ENCODE peak calls at places on chromosomes 11 and 22, in six cellular contexts. B, V, I, G, X and C are unnamed samples.

GRCh38 chr22:49201046-49201970 is 626.4 kb downstream of the BRD1 start:
- DNase-seq in B (peak; percentile 45), X (no peak), V (peak; percentile 3), I (no peak), G (no peak), C (no peak)

GRCh38 chr11:112255075-112255739 is 5.5 kb downstream of the PLET1 start:
- DNase-seq in B (no peak), G (peak; percentile 41), I (no peak), V (no peak), X (no peak), C (peak; percentile 84)

GRCh38 chr11:16028406-16028805 is 327.9 kb downstream of the SOX6 start:
- DNase-seq in V (no peak), I (no peak), X (no peak), G (peak; percentile 29), B (no peak), C (no peak)

GRCh38 chr11:118415739-118416068 is 14.3 kb downstream of the ATP5MG start:
- DNase-seq in G (peak; percentile 89), V (no peak), I (no peak), B (no peak), X (peak; percentile 76), C (peak; percentile 94)

GRCh38 chr11:95736268-95737208 is 53.0 kb downstream of the FAM76B start:
- DNase-seq in V (no peak), X (no peak), G (no peak), I (no peak), B (no peak), C (peak; percentile 47)

GRCh38 chr11:69649576-69649900 is 8.6 kb downstream of the CCND1 start:
- DNase-seq in B (peak; percentile 54), X (no peak), V (no peak), I (no peak), G (peak; percentile 63), C (no peak)

GRCh38 chr11:76627541-76628082 is 42.9 kb downstream of the LRRC32 start:
- DNase-seq in B (no peak), I (no peak), V (no peak), G (no peak), X (no peak), C (no peak)

GRCh38 chr22:44423556-44423955 is 74.5 kb downstream of the RTL6 start:
- DNase-seq in B (no peak), X (no peak), G (no peak), I (no peak), V (no peak), C (no peak)

GRCh38 chr22:33923660-33924246 is 3.5 kb upstream of the LARGE1 start:
- DNase-seq in X (peak; percentile 91), G (peak; percentile 40), B (no peak), I (peak; percentile 69), V (peak; percentile 42), C (peak; percentile 75)

GRCh38 chr22:43740587-43741270 is 71.4 kb downstream of the EFCAB6 start:
- DNase-seq in I (no peak), G (no peak), X (no peak), V (no peak), B (no peak), C (no peak)

GRCh38 chr11:119709171-119709570 is 19.8 kb downstream of the NECTIN1 start:
- DNase-seq in G (no peak), B (peak; percentile 20), I (no peak), V (no peak), X (no peak), C (no peak)
- TF ChIP-seq CTCF in G (no peak), B (no peak), I (no peak), V (no peak), X (no peak), C (no peak)

GRCh38 chr22:46296257-46297150 is at the start of gene GTSE1:
- DNase-seq in G (peak; percentile 99), V (peak; percentile 96), X (peak; percentile 99), I (peak; percentile 99), B (peak; percentile 100), C (peak; percentile 96)
- TF ChIP-seq CTCF in G (peak; percentile 39), V (peak; percentile 45), X (peak; percentile 35), I (no peak), B (peak; percentile 49), C (no peak)

GRCh38 chr22:23688571-23688970 is 2.2 kb upstream of the RGL4 start:
- DNase-seq in G (no peak), X (no peak), I (no peak), B (no peak), V (no peak), C (no peak)
- TF ChIP-seq CTCF in G (no peak), X (no peak), I (no peak), B (no peak), V (no peak), C (no peak)

GRCh38 chr22:24768537-24769374 is 5.8 kb downstream of the PIWIL3 start:
- DNase-seq in I (peak; percentile 44), G (peak; percentile 72), V (no peak), B (no peak), X (peak; percentile 81), C (peak; percentile 60)
- TF ChIP-seq CTCF in I (peak; percentile 36), G (peak; percentile 83), V (peak; percentile 51), B (peak; percentile 56), X (peak; percentile 74), C (peak; percentile 66)

GRCh38 chr11:1841511-1842148 is 2.8 kb downstream of the TNNI2 start:
- DNase-seq in I (no peak), B (peak; percentile 54), V (no peak), G (no peak), X (no peak), C (no peak)

GRCh38 chr11:1840780-1841480 is 2.1 kb downstream of the TNNI2 start:
- DNase-seq in V (no peak), B (peak; percentile 57), I (no peak), G (no peak), X (no peak), C (no peak)

GRCh38 chr11:1843796-1844195 is 5.0 kb downstream of the TNNI2 start:
- DNase-seq in I (no peak), X (no peak), V (no peak), B (peak; percentile 60), G (no peak), C (no peak)

GRCh38 chr11:1843098-1843473 is 4.3 kb downstream of the TNNI2 start:
- DNase-seq in I (no peak), X (no peak), B (peak; percentile 49), G (no peak), V (no peak), C (no peak)

DNA sequence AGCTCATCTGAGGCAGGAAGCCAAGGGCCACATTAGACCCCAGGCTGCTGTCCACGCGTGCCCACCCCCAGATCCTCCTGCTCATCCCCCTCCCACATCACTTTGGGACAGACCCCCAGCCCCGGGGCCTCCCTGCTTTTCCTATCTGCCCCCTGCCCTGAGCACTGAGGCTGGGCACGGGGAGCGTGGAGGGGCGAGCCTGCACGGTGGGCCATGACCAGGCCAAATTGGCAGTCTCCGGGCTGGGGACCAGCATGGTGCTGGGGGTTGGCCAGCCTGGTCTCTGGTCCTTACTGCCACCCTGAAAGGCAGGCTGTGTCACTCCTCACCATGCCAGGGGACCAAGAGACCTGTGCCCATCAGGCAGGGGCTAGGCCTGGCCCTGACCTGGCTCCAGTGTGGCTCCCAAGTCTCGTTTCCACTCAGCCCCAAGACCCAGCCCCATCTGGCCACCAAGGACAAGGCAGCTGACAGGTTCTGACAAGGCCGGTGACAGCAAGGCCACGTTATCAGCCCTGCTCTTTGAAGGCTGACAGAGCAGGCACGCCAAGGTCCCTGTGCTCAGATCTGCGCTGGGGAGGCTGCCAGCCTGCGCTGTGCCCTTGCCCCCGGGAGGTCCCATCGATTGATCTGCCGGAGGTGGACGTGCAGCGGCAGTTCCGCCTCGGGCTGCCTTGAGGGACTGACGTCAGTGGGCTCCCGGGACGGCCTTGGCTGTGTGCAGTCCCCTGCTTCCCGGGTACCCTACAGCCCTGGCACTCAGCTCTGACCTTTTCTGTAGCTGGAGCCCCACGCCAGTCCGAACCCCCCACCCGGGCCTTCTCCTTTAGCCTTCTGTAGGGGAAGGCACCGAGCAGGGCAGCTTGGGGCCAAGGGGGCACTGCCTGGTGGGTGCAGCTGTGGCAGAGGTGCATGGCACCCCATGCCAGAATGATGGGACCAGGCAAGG is 3.6 kb downstream of the TNNI2 start:
- DNase-seq in I (no peak), V (no peak), B (peak; percentile 79), X (no peak), G (no peak), C (no peak)
- TF ChIP-seq CTCF in I (no peak), V (no peak), B (no peak), X (no peak), G (no peak), C (no peak)

DNA sequence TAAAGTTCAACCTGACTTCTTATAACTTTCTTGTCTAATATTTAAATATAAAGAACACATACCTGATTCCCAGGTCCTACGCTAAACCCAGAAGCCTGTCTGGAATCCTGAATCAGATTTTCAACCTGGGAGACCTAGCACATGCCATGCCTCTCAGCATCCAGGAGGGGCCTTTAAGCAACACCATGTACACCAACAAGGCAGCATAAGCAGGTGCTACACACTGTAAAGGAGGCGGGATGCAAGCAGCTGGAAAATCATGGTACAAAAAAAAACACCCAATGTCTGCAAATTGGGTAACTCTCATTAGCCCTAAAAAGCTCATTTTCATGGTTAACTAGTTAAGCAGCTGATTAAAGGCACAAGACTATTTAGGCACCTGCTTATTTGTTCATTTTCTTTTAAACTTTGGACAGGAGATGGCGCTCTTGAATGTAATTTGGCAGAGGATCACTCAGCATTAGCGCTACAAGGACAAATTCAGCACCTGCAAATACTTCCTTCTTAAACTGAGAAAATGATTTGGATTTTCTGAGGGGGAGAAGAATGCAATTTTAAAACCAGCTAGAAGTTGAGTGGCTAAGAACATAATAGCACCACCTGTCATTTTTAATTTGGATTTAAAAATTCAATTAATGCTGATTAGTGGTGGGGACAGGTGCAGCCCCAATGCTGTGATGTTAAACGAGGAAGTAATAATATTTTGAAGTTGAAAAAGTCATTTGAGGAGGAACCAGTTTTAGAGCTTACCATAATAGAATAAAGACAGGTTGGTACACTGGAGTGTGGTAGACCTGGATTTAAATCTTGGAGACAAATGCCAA is 104.0 kb downstream of the FAR1 start:
- DNase-seq in I (peak; percentile 34), G (peak; percentile 67), V (no peak), B (no peak), X (peak; percentile 76), C (peak; percentile 75)
- TF ChIP-seq CTCF in I (no peak), G (peak; percentile 60), V (peak; percentile 21), B (peak; percentile 43), X (peak; percentile 74), C (peak; percentile 39)